ENCODE peak calls at places on chromosomes 2 and 18, in four cellular contexts. P is putamen; Q is stimulated activated CD8-positive, alpha-beta memory T cell treated with anti-CD3 and anti-CD28 coated beads, Interleukin-2, amount 100 ng/mL, for 1 hour; M is NCI-H1092. E is an unnamed sample.

GRCh38 chr2:224709276-224709675 is 6.9 kb downstream of the CCDC195 start:
- DNase-seq in M (no peak), P (no peak), Q (no peak), E (no peak)

GRCh38 chr2:45194611-45195010 is 185.4 kb upstream of the SIX2 start:
- DNase-seq in P (no peak), M (no peak), Q (no peak), E (no peak)

GRCh38 chr2:33091541-33092123 is 144.9 kb downstream of the LTBP1 start:
- DNase-seq in P (no peak), M (no peak), Q (no peak), E (no peak)

GRCh38 chr18:48529796-48530195 is 9.0 kb upstream of the CTIF start:
- DNase-seq in P (no peak), Q (no peak), M (no peak), E (no peak)

GRCh38 chr2:229492034-229492433 is 220.9 kb upstream of the PID1 start:
- DNase-seq in M (no peak), P (no peak), Q (no peak), E (no peak)

GRCh38 chr2:155665704-155666103 is 666.8 kb downstream of the NR4A2 start:
- DNase-seq in M (no peak), P (no peak), Q (no peak), E (no peak)

GRCh38 chr2:239594772-239595608 is 194.2 kb upstream of the HDAC4 start:
- DNase-seq in M (no peak), P (no peak), Q (no peak), E (no peak)

GRCh38 chr2:239292956-239293355 is 107.9 kb downstream of the HDAC4 start:
- DNase-seq in Q (no peak), P (no peak), M (no peak), E (no peak)

GRCh38 chr2:31475692-31476091 is 61.1 kb upstream of the XDH start:
- DNase-seq in M (no peak), Q (no peak), P (no peak), E (no peak)

GRCh38 chr2:12045864-12046291 is 299.4 kb downstream of the LPIN1 start:
- DNase-seq in Q (no peak), P (no peak), M (no peak), E (no peak)

GRCh38 chr2:137168564-137168963 is 403.2 kb downstream of the THSD7B start:
- DNase-seq in Q (no peak), M (no peak), P (no peak), E (no peak)

GRCh38 chr2:41445865-41446264 is 602.0 kb upstream of the PKDCC start:
- DNase-seq in P (no peak), Q (no peak), M (no peak), E (no peak)

GRCh38 chr2:173613386-173613785 is 258.7 kb downstream of the CDCA7 start:
- DNase-seq in Q (no peak), M (no peak), P (no peak), E (no peak)

GRCh38 chr2:11914455-11914854 is 168.0 kb downstream of the LPIN1 start:
- DNase-seq in M (no peak), Q (no peak), P (no peak), E (no peak)

GRCh38 chr2:166610180-166610919 is 116.3 kb upstream of the SCN7A start:
- DNase-seq in P (no peak), M (no peak), Q (no peak), E (no peak)

E was measured in NCI-H2081 treated with DMSO at 0.1 percent for 48 hours.